ENCODE peak calls at places on chromosome 19, in five cellular contexts. S, N, M, K and L are unnamed samples.
A peak's percentile ranks its signal among the peaks of the same experiment; 100 is the strongest.

GRCh38 chr19:47609885-47610545 is 1.1 kb downstream of the BICRA start:
- DNase-seq in S (peak; percentile 41), N (no peak), M (no peak), K (peak; percentile 55), L (peak; percentile 11)

GRCh38 chr19:2549701-2550191 is 73.8 kb downstream of the GADD45B start:
- DNase-seq in S (peak; percentile 32), N (peak; percentile 88), M (no peak), K (peak; percentile 73), L (no peak)

GRCh38 chr19:29489182-29489951 is 36.4 kb upstream of the VSTM2B start:
- DNase-seq in S (no peak), N (no peak), M (no peak), K (no peak), L (no peak)

GRCh38 chr19:28960986-28961705 is 251.8 kb downstream of the UQCRFS1 start:
- DNase-seq in S (no peak), N (peak; percentile 53), M (peak; percentile 37), K (no peak), L (no peak)

GRCh38 chr19:11013771-11014170 is 52.9 kb downstream of the SMARCA4 start:
- DNase-seq in S (no peak), N (no peak), M (no peak), K (no peak), L (no peak)

GRCh38 chr19:47407417-47407774 is 11.9 kb downstream of the MEIS3 start:
- DNase-seq in S (no peak), N (no peak), M (no peak), K (no peak), L (no peak)

GRCh38 chr19:9362905-9363304 is at the start of gene ZNF177:
- DNase-seq in S (no peak), N (peak; percentile 5), M (no peak), K (no peak), L (no peak)

GRCh38 chr19:7337380-7338194 is 11.2 kb upstream of the ARHGEF18 start:
- DNase-seq in S (no peak), N (no peak), M (no peak), K (no peak), L (no peak)

GRCh38 chr19:10701955-10702307 is 692 bp downstream of the QTRT1 start:
- DNase-seq in S (no peak), N (no peak), M (no peak), K (no peak), L (no peak)

GRCh38 chr19:4338441-4339350 is at the start of gene STAP2:
- DNase-seq in S (peak; percentile 68), N (no peak), M (peak; percentile 76), K (no peak), L (peak; percentile 78)

GRCh38 chr19:11064831-11065303 is 24.4 kb upstream of the LDLR start:
- DNase-seq in S (no peak), N (no peak), M (no peak), K (no peak), L (peak; percentile 45)

GRCh38 chr19:7152568-7152967 is 83.1 kb downstream of the ZNF557 start:
- DNase-seq in S (no peak), N (no peak), M (peak; percentile 13), K (no peak), L (no peak)

GRCh38 chr19:2055871-2056809 is 5.1 kb upstream of the MKNK2 start:
- DNase-seq in S (peak; percentile 35), N (no peak), M (peak; percentile 27), K (peak; percentile 56), L (no peak)

GRCh38 chr19:5718579-5719273 is 1.2 kb downstream of the LONP1 start:
- DNase-seq in S (peak; percentile 39), N (peak; percentile 85), M (peak; percentile 71), K (no peak), L (peak; percentile 58)

GRCh38 chr19:43552198-43552450 is 19.1 kb downstream of the ZNF575 start:
- DNase-seq in S (no peak), N (no peak), M (no peak), K (no peak), L (no peak)

GRCh38 chr19:33275933-33276619 is 26.3 kb downstream of the CEBPA start:
- DNase-seq in S (no peak), N (no peak), M (no peak), K (no peak), L (no peak)

GRCh38 chr19:33414667-33415605 is 41.4 kb downstream of the CEBPG start:
- DNase-seq in S (no peak), N (no peak), M (no peak), K (no peak), L (no peak)

GRCh38 chr19:32902448-32902847 is 32.9 kb upstream of the SLC7A9 start:
- DNase-seq in S (no peak), N (no peak), M (no peak), K (no peak), L (no peak)

GRCh38 chr19:14006766-14007562 is 844 bp upstream of the RFX1 start:
- DNase-seq in S (no peak), N (peak; percentile 16), M (no peak), K (peak; percentile 89), L (peak; percentile 79)

GRCh38 chr19:15147090-15147489 is 39.9 kb downstream of the SYDE1 start:
- DNase-seq in S (no peak), N (no peak), M (no peak), K (no peak), L (no peak)

GRCh38 chr19:1469200-1469935 is 9.6 kb downstream of the C19orf25 start:
- DNase-seq in S (no peak), N (no peak), M (no peak), K (peak; percentile 18), L (no peak)

GRCh38 chr19:43675269-43675879 is 5.4 kb upstream of the PLAUR start:
- DNase-seq in S (peak; percentile 90), N (peak; percentile 31), M (peak; percentile 100), K (no peak), L (peak; percentile 90)

GRCh38 chr19:5587071-5587455 is 19.3 kb upstream of the TINCR start:
- DNase-seq in S (no peak), N (no peak), M (no peak), K (no peak), L (no peak)

GRCh38 chr19:55117636-55118391 is at the start of gene PPP1R12C:
- DNase-seq in S (peak; percentile 99), N (peak; percentile 98), M (peak; percentile 96), K (peak; percentile 99), L (peak; percentile 98)
- TF ChIP-seq CTCF in S (no peak), N (no peak), M (peak; percentile 16), K (no peak), L (no peak)

GRCh38 chr19:435056-435706 is 25.7 kb downstream of the SHC2 start:
- DNase-seq in S (no peak), N (no peak), M (no peak), K (no peak), L (no peak)

GRCh38 chr19:435707-436412 is 25.0 kb downstream of the SHC2 start:
- DNase-seq in S (no peak), N (no peak), M (no peak), K (no peak), L (no peak)

GRCh38 chr19:437027-437426 is 23.8 kb downstream of the SHC2 start:
- DNase-seq in S (no peak), N (no peak), M (no peak), K (no peak), L (no peak)

GRCh38 chr19:438416-438958 is 22.3 kb downstream of the SHC2 start:
- DNase-seq in S (no peak), N (no peak), M (no peak), K (no peak), L (no peak)

DNA sequence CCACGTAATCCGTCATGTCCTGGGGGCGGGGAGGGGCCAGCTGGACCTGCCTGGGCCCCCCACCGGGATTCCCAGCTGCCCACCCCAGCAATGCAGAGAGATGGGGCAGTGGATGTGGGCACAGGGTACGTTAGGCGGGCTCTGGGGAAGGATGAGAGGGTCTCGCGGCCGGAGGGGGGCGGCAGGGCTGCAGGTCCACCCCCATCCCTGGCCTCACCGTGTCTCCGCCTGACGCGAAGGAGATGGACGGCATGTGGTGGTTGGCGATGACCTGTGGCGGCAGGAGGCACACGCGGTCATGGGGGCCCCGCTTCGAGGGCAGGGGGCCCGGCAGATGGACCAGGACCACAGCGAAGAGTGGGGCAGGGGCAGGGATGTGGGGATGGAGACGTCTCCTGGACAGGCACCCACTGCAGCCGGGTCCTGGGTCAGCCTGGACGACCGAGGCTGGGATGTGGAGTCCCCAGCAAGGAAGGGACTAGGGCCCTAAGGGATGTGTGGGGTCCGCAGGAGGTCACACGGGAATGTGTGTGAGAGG is 24.4 kb downstream of the SHC2 start:
- DNase-seq in S (no peak), N (no peak), M (no peak), K (no peak), L (no peak)
- H3K27ac ChIP-seq in S (no peak overlapping the region), N (no peak overlapping the region), M (no peak overlapping the region), K (no peak overlapping the region), L (no peak overlapping the region)

DNA sequence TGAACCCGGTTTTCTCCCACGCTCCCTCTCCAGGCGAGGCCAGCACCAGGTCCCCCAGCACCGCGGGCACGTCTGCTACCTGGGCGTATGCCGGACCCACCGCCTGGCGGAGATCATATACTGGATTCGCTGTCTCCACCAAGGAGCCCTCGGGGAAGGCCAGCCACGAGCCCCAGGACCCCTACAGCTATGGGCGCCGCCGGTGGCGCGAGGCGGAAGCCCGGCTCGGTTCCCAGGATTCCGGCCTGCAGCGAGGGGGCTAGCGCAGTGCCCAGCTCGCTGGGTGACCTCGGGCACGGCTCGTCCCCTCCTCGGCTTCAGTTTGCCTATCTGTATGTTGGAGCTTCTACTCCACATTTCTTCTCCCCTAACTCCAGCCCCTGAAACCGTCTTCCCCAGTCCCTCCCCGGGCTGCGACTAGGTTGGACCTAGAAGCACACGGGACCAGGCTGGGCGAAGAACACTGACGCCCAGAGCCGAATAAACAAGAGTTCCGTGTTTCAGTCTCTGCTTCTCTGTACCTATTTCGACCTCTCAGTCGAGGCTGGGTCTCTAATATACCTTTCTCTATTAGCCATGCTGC is 752 bp upstream of the CPT1C start:
- DNase-seq in S (no peak), N (no peak), M (no peak), K (no peak), L (no peak)
- TF ChIP-seq CTCF in S (no peak), N (no peak), M (no peak), K (no peak), L (peak; percentile 14)

GRCh38 chr19:18506545-18506944 is 15.3 kb downstream of the ELL start:
- DNase-seq in S (no peak), N (no peak), M (no peak), K (no peak), L (no peak)

GRCh38 chr19:18508585-18508984 is 13.3 kb downstream of the ELL start:
- DNase-seq in S (no peak), N (no peak), M (no peak), K (no peak), L (no peak)

GRCh38 chr19:18507727-18508440 is 14.0 kb downstream of the ELL start:
- DNase-seq in S (no peak), N (peak; percentile 54), M (no peak), K (peak; percentile 53), L (no peak)

GRCh38 chr19:18506101-18506534 is 15.8 kb downstream of the ELL start:
- DNase-seq in S (no peak), N (no peak), M (no peak), K (peak; percentile 48), L (no peak)

DNA sequence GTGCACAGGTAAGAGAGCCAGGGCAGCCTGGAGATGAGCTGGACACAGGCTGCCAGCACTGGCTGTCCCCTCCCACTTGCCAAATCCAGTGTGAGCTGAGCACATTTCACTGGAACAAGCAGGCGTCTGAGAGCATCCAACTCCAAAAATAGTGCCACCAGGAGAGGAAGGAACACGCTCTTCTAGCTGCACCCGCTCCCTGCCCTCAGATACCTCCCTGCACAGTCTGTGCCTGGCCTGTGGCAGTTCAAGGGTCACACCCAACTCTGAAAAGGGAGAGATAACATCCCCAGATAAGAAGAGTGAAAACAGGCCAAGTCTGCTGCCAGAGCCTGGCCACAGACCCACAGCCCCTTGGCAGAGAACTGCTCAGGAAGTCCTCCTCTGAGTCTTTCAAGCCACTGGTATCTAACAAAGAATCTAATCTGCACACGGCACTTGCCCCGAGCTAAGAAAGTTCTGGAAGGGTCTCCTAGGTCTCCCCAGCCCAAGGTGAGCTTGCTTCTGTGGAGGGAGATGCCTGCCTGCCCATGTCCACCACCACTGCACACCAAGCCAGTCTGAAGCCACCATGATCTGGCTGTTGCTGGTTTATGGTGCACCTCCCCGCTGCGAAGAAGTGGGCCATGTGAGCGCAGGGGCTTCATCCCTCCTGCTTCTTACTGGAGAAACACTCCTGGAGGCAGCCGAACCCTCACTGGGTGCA is 14.7 kb downstream of the ELL start:
- DNase-seq in S (peak; percentile 21), N (no peak), M (no peak), K (peak; percentile 58), L (no peak)
- H3K27ac ChIP-seq in S (no peak overlapping the region), N (no peak overlapping the region), M (no peak overlapping the region), K (peak overlapping the region; percentile 55), L (peak overlapping the region; percentile 60)